ENCODE peak calls at places on chromosomes 7 and 10, in six cellular contexts. One of them, this sample, is unnamed. For H3K4me1, the result is how much of the 10 kb centered on the place peaks cover.

GRCh38 chr10:66837335-66837734 is 88.5 kb upstream of the LRRTM3 start:
- DNase-seq in esophagus muscularis mucosa: no peak
- DNase-seq in A549: no peak
- DNase-seq in Panc1: no peak
- DNase-seq in heart right ventricle: no peak
- DNase-seq in mammary epithelial cell: no peak
- DNase-seq in this sample: no peak

GRCh38 chr7:126809188-126809587 is 443.6 kb downstream of the GRM8 start:
- DNase-seq in heart right ventricle: no peak
- DNase-seq in A549: no peak
- DNase-seq in mammary epithelial cell: no peak
- DNase-seq in esophagus muscularis mucosa: no peak
- DNase-seq in Panc1: no peak
- DNase-seq in this sample: no peak

GRCh38 chr7:43956022-43956421 is 29.8 kb downstream of the UBE2D4 start:
- DNase-seq in mammary epithelial cell: no peak
- DNase-seq in esophagus muscularis mucosa: no peak
- DNase-seq in Panc1: no peak
- DNase-seq in heart right ventricle: no peak
- DNase-seq in A549: no peak
- DNase-seq in this sample: no peak

GRCh38 chr7:94618134-94618533 is 37.8 kb downstream of the SGCE start:
- DNase-seq in A549: no peak
- DNase-seq in mammary epithelial cell: no peak
- DNase-seq in Panc1: no peak
- DNase-seq in heart right ventricle: no peak
- DNase-seq in esophagus muscularis mucosa: no peak
- DNase-seq in this sample: no peak

GRCh38 chr10:9579110-9579705 is 1438.5 kb upstream of the CELF2 start:
- DNase-seq in mammary epithelial cell: no peak
- DNase-seq in Panc1: no peak
- DNase-seq in heart right ventricle: no peak
- DNase-seq in esophagus muscularis mucosa: no peak
- DNase-seq in A549: no peak
- DNase-seq in this sample: no peak

GRCh38 chr7:28458732-28459131 is 46.4 kb downstream of the CREB5 start:
- DNase-seq in Panc1: no peak
- DNase-seq in heart right ventricle: no peak
- DNase-seq in A549: no peak
- DNase-seq in mammary epithelial cell: no peak
- DNase-seq in esophagus muscularis mucosa: peak
- DNase-seq in this sample: no peak

GRCh38 chr7:87458148-87458547 is 17.3 kb downstream of the ABCB4 start:
- DNase-seq in Panc1: no peak
- DNase-seq in A549: no peak
- DNase-seq in mammary epithelial cell: no peak
- DNase-seq in esophagus muscularis mucosa: no peak
- DNase-seq in heart right ventricle: no peak
- DNase-seq in this sample: no peak

GRCh38 chr10:22597142-22597541 is 117.2 kb downstream of the PIP4K2A start:
- DNase-seq in esophagus muscularis mucosa: no peak
- DNase-seq in mammary epithelial cell: no peak
- DNase-seq in A549: no peak
- DNase-seq in heart right ventricle: no peak
- DNase-seq in Panc1: no peak
- DNase-seq in this sample: no peak

GRCh38 chr10:34760606-34761005 is 54.5 kb downstream of the PARD3 start:
- DNase-seq in mammary epithelial cell: peak
- DNase-seq in A549: no peak
- DNase-seq in esophagus muscularis mucosa: no peak
- DNase-seq in Panc1: no peak
- DNase-seq in heart right ventricle: no peak
- DNase-seq in this sample: no peak

GRCh38 chr7:50832744-50833143 is 50.0 kb upstream of the GRB10 start:
- DNase-seq in Panc1: peak
- DNase-seq in A549: peak
- DNase-seq in mammary epithelial cell: peak
- DNase-seq in esophagus muscularis mucosa: no peak
- DNase-seq in heart right ventricle: no peak
- DNase-seq in this sample: no peak

GRCh38 chr10:83680470-83680891 is 458.8 kb upstream of the GHITM start:
- DNase-seq in Panc1: no peak
- DNase-seq in A549: no peak
- DNase-seq in mammary epithelial cell: no peak
- DNase-seq in heart right ventricle: no peak
- DNase-seq in esophagus muscularis mucosa: no peak
- DNase-seq in this sample: no peak

GRCh38 chr10:4256971-4257370 is 472.0 kb upstream of the KLF6 start:
- DNase-seq in esophagus muscularis mucosa: no peak
- DNase-seq in Panc1: no peak
- DNase-seq in A549: no peak
- DNase-seq in heart right ventricle: no peak
- DNase-seq in mammary epithelial cell: no peak
- DNase-seq in this sample: no peak

GRCh38 chr10:124705021-124705740 is 39.0 kb downstream of the FAM53B start:
- DNase-seq in A549: no peak
- DNase-seq in mammary epithelial cell: no peak
- DNase-seq in heart right ventricle: no peak
- DNase-seq in Panc1: no peak
- DNase-seq in esophagus muscularis mucosa: no peak
- DNase-seq in this sample: no peak

GRCh38 chr7:68613405-68613804 is 984.9 kb upstream of the AUTS2 start:
- DNase-seq in esophagus muscularis mucosa: no peak
- DNase-seq in heart right ventricle: no peak
- DNase-seq in Panc1: no peak
- DNase-seq in mammary epithelial cell: no peak
- DNase-seq in A549: no peak
- DNase-seq in this sample: no peak

DNA sequence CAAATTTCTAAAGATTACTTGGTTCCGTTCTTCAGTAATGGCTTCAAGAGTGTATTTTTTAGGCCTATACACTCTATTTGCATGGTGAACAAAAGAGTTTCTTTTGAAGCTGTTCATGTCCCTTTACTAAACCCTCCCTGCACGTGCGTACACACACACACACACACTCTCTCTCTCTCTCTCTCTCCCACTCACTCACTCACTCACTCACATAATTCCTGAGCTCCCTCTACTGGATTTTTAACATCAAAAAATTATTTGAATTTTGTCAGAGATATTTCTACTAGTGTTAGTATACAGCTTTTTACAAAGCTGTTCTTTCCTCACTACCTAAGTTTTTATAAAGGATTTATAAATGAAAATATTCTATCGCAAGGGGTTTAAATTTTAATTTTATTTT is 85.9 kb downstream of the UBE3C start:
- DNase-seq in mammary epithelial cell: no peak
- DNase-seq in heart right ventricle: no peak
- DNase-seq in Panc1: no peak
- DNase-seq in esophagus muscularis mucosa: no peak
- DNase-seq in A549: no peak
- DNase-seq in this sample: no peak
- TF ChIP-seq CTCF in mammary epithelial cell: peak
- TF ChIP-seq CTCF in heart right ventricle: no peak
- TF ChIP-seq CTCF in Panc1: no peak
- TF ChIP-seq CTCF in esophagus muscularis mucosa: no peak
- TF ChIP-seq CTCF in A549: peak
- TF ChIP-seq CTCF in this sample: no peak

GRCh38 chr10:119679480-119679829 is 28.3 kb downstream of the BAG3 start:
- DNase-seq in heart right ventricle: no peak
- DNase-seq in Panc1: no peak
- DNase-seq in esophagus muscularis mucosa: no peak
- DNase-seq in A549: no peak
- DNase-seq in mammary epithelial cell: no peak
- DNase-seq in this sample: no peak

GRCh38 chr10:119675483-119676170 is 24.4 kb downstream of the BAG3 start:
- DNase-seq in Panc1: no peak
- DNase-seq in A549: no peak
- DNase-seq in mammary epithelial cell: no peak
- DNase-seq in esophagus muscularis mucosa: no peak
- DNase-seq in heart right ventricle: no peak
- DNase-seq in this sample: no peak

GRCh38 chr10:119680050-119680449 is 28.9 kb downstream of the BAG3 start:
- DNase-seq in esophagus muscularis mucosa: no peak
- DNase-seq in A549: peak
- DNase-seq in mammary epithelial cell: peak
- DNase-seq in heart right ventricle: no peak
- DNase-seq in Panc1: no peak
- DNase-seq in this sample: no peak

GRCh38 chr10:119677126-119677525 is 25.9 kb downstream of the BAG3 start:
- DNase-seq in Panc1: no peak
- DNase-seq in heart right ventricle: no peak
- DNase-seq in A549: no peak
- DNase-seq in mammary epithelial cell: no peak
- DNase-seq in esophagus muscularis mucosa: no peak
- DNase-seq in this sample: no peak

DNA sequence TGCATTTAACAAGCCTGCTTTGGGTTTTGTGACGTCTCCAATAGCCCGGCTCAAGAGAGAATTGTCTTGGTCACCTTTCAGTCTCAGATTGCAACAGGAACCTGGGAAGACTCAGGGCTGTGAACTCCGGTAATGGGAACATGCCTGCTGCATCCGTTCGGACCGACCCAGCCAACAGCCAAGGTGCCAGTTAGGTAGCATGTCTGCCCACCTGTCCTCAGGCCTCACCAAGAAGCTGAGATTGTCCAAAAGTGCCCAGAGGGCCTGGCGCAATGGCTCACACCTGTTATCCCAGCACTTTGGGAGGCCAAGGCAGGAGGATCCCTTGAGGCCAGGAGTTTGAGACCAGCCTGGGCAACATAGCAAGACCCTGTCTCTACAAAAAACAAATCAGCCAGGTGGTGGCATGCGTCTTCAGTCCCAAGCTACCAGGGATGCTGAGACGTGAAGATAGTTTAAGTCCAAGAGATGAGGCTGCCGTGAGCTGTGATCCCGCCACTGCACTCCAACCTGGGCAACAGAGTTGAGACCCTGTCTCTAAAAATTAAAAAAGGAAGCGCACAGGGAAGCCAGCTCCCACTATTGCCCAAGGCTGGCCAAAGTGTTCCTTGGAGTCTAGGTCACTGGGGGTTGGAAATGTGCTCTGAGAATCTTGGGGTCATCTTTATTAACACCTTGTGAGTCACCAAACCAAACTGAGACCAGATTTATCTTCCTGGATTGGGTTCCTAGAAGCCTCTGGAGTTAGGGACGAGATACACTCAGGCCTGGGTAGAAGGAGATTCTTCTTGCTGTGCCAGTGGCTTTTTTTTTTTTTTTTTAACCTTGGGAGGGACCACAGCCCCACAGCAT is 26.9 kb downstream of the BAG3 start:
- DNase-seq in Panc1: no peak
- DNase-seq in heart right ventricle: no peak
- DNase-seq in mammary epithelial cell: no peak
- DNase-seq in A549: no peak
- DNase-seq in esophagus muscularis mucosa: no peak
- DNase-seq in this sample: no peak
- H3K4me1 ChIP-seq in Panc1: half or more
- H3K4me1 ChIP-seq in heart right ventricle: under half
- H3K4me1 ChIP-seq in mammary epithelial cell: half or more
- H3K4me1 ChIP-seq in A549: half or more
- H3K4me1 ChIP-seq in esophagus muscularis mucosa: under half
- H3K4me1 ChIP-seq in this sample: under half

GRCh38 chr10:59124187-59124586 is 52.3 kb upstream of the PHYHIPL start:
- DNase-seq in A549: no peak
- DNase-seq in Panc1: no peak
- DNase-seq in heart right ventricle: no peak
- DNase-seq in mammary epithelial cell: no peak
- DNase-seq in esophagus muscularis mucosa: no peak
- DNase-seq in this sample: no peak

GRCh38 chr10:59127991-59128390 is 48.5 kb upstream of the PHYHIPL start:
- DNase-seq in Panc1: no peak
- DNase-seq in heart right ventricle: no peak
- DNase-seq in esophagus muscularis mucosa: no peak
- DNase-seq in A549: no peak
- DNase-seq in mammary epithelial cell: no peak
- DNase-seq in this sample: no peak

GRCh38 chr10:59129867-59130266 is 46.6 kb upstream of the PHYHIPL start:
- DNase-seq in esophagus muscularis mucosa: no peak
- DNase-seq in Panc1: no peak
- DNase-seq in A549: no peak
- DNase-seq in mammary epithelial cell: no peak
- DNase-seq in heart right ventricle: no peak
- DNase-seq in this sample: no peak

GRCh38 chr10:59126277-59126676 is 50.2 kb upstream of the PHYHIPL start:
- DNase-seq in heart right ventricle: no peak
- DNase-seq in A549: no peak
- DNase-seq in Panc1: no peak
- DNase-seq in esophagus muscularis mucosa: no peak
- DNase-seq in mammary epithelial cell: no peak
- DNase-seq in this sample: no peak

DNA sequence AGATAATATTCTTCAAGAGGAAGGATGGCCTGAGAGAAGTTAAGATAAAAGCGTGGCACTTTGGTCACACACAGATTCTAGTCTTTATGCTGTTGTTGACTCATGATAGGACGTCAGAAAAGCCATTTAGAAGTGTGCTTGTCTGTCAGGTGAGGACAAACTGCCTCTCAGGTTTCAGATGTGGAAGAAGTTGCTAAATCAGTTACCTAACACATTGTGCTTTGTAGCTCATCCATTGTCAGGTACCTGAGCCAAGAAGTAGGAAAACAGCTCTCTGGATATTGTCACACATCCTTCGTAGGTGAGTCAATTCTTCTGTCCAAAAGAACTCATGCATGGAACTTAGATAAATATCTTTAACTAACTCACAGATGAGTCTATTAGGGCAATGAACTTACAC is 49.5 kb upstream of the PHYHIPL start:
- DNase-seq in esophagus muscularis mucosa: no peak
- DNase-seq in A549: no peak
- DNase-seq in heart right ventricle: no peak
- DNase-seq in mammary epithelial cell: peak
- DNase-seq in Panc1: no peak
- DNase-seq in this sample: no peak
- H3K4me3 ChIP-seq in esophagus muscularis mucosa: no peak
- H3K4me3 ChIP-seq in A549: no peak
- H3K4me3 ChIP-seq in heart right ventricle: no peak
- H3K4me3 ChIP-seq in mammary epithelial cell: no peak
- H3K4me3 ChIP-seq in Panc1: no peak
- H3K4me3 ChIP-seq in this sample: no peak

DNA sequence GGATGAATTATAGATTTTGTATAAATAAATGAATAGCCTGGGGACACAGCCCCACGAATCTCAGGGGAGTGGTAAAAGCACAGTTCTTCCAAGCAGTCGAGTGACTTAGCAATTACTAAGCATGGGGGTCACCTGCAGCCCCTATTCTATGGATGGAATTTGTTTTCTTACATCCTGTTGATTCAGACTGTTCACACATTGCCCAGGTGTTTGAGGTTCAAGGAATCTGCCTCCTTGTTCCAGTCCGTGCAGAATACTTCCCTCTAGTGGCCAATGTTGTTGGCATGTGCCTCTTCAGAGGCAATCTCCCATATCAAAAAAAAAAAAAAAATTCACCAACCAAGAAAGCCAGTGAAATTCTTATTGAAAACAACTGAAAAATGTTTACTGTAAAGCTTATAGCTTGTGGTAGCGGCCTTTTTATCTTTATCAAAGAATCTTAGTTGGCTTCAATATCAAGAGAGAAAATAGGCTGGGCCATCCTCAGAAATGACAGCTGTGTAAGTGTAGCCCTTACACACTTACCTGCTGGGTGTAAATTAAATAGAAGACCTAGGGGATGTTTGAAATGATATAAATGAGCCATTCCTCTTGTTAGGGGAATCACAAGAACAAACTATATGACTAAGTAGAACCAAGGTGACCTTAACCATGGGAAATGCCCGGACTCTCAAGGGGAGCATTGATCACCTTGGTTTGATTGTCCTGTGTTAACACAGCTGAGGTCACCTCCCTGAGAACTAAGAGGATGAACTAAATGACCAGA is 7.8 kb downstream of the LIPM start:
- DNase-seq in mammary epithelial cell: peak
- DNase-seq in heart right ventricle: no peak
- DNase-seq in esophagus muscularis mucosa: peak
- DNase-seq in Panc1: peak
- DNase-seq in A549: peak
- DNase-seq in this sample: no peak
- TF ChIP-seq CTCF in mammary epithelial cell: peak
- TF ChIP-seq CTCF in heart right ventricle: peak
- TF ChIP-seq CTCF in esophagus muscularis mucosa: peak
- TF ChIP-seq CTCF in Panc1: peak
- TF ChIP-seq CTCF in A549: peak
- TF ChIP-seq CTCF in this sample: peak

This sample was measured in right lobe of liver.